ENCODE peak calls at places on chromosome 18, in six cellular contexts. B is lung; Q is CD8-positive, alpha-beta memory T cell; M is A549; H is tibial artery; C is H7. X is an unnamed sample.

GRCh38 chr18:45566025-45566740 is 49.1 kb upstream of the SLC14A2 start:
- DNase-seq in B (no peak), Q (no peak), M (no peak), H (peak; percentile 71), C (no peak), X (no peak)

GRCh38 chr18:6521804-6522418 is 107.2 kb upstream of the L3MBTL4 start:
- DNase-seq in B (no peak), Q (no peak), M (peak; percentile 17), H (no peak), C (peak; percentile 36), X (no peak)

GRCh38 chr18:25434771-25435461 is 83.0 kb upstream of the ZNF521 start:
- DNase-seq in B (no peak), Q (no peak), M (no peak), H (no peak), C (no peak), X (no peak)

GRCh38 chr18:50627594-50628542 is 68.0 kb downstream of the MAPK4 start:
- DNase-seq in B (no peak), Q (no peak), M (no peak), H (peak; percentile 29), C (no peak), X (no peak)

GRCh38 chr18:63936156-63936931 is 12.8 kb upstream of the HMSD start:
- DNase-seq in B (peak; percentile 87), Q (peak; percentile 8), M (peak; percentile 75), H (peak; percentile 82), C (peak; percentile 87), X (peak; percentile 80)

GRCh38 chr18:44090453-44090852 is 590.2 kb upstream of the SETBP1 start:
- DNase-seq in B (no peak), Q (no peak), M (no peak), H (no peak), C (no peak), X (no peak)

GRCh38 chr18:60663060-60663989 is 290.8 kb upstream of the MC4R start:
- DNase-seq in B (no peak), Q (no peak), M (no peak), H (no peak), C (no peak), X (no peak)

GRCh38 chr18:23617412-23618009 is 31.2 kb upstream of the NPC1 start:
- DNase-seq in B (no peak), Q (no peak), M (no peak), H (no peak), C (no peak), X (no peak)

GRCh38 chr18:8987250-8987649 is 115.2 kb upstream of the NDUFV2 start:
- DNase-seq in B (no peak), Q (no peak), M (no peak), H (no peak), C (no peak), X (no peak)

DNA sequence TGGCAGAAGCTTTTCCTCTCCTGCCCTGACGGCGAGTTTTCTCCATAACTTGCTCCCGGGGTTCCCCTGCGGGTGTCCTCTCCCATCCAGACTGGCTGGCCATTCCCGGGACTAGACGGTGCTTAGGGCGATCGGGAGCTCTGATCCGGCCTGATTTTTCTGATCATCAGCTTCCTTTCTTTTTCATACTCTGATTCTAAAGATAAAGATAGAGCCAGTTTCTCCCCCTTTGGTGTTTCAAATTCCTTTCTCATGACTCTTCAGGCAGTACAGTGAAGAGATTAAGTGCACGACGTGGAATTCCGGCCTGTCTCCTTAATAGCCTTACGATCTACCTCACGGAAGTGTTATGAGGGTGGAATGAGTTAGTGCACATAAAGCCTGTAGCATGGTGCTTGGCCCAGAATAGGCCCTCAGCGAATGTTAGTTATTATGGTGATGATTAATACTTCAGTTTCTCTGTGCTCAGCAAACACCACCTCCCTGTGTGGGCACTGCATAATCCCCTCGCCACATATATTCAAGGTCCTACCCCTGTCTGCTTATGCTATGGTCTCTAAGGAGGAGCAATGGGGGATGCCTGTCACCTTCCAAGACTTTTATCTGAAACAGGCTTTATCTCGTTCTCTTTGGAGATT is 254.9 kb downstream of the CDH2 start:
- DNase-seq in B (no peak), Q (no peak), M (peak; percentile 29), H (no peak), C (no peak), X (no peak)
- H3K4me3 ChIP-seq in B (peak overlapping the region; percentile 16), Q (no peak overlapping the region), M (peak overlapping the region; percentile 26), H (no peak overlapping the region), C (no peak overlapping the region), X (no peak overlapping the region)

GRCh38 chr18:76456823-76457222 is 38.2 kb downstream of the ZNF516 start:
- DNase-seq in B (peak; percentile 7), Q (no peak), M (no peak), H (no peak), C (no peak), X (no peak)
- H3K4me3 ChIP-seq in B (no peak overlapping the region), Q (no peak overlapping the region), M (no peak overlapping the region), H (no peak overlapping the region), C (no peak overlapping the region), X (no peak overlapping the region)

GRCh38 chr18:49492694-49493033 is 5.6 kb upstream of the C18orf32 start:
- DNase-seq in B (no peak), Q (no peak), M (no peak), H (no peak), C (no peak), X (no peak)
- H3K4me3 ChIP-seq in B (no peak overlapping the region), Q (no peak overlapping the region), M (no peak overlapping the region), H (no peak overlapping the region), C (no peak overlapping the region), X (peak overlapping the region; percentile 95)

DNA sequence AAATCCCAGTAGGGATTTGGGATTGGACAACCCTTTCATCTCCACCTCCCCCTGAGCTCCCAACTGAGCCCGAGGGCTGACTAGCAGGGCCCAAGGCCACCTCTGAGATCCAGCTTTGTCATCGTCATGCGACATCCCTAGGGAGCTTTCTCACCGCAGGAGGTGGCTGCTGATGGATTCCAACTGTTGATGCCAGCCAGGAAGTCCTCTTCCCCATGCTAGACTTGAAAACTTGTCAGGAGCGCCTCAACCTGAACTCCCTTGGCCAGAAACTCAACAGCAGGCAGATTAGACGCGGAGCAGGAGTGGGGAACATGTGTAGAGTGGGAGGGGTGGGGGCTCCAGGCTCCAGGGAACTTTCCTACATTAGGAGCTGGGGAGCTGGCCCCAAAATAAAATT is 34.3 kb downstream of the EMILIN2 start:
- DNase-seq in B (peak; percentile 27), Q (no peak), M (no peak), H (no peak), C (peak; percentile 26), X (no peak)
- H3K4me3 ChIP-seq in B (no peak overlapping the region), Q (no peak overlapping the region), M (no peak overlapping the region), H (no peak overlapping the region), C (no peak overlapping the region), X (no peak overlapping the region)

GRCh38 chr18:35376393-35376741 is 770 bp downstream of the ZNF396 start:
- DNase-seq in B (no peak), Q (peak; percentile 17), M (no peak), H (no peak), C (peak; percentile 68), X (peak; percentile 50)
- H3K4me3 ChIP-seq in B (peak overlapping the region; percentile 84), Q (peak overlapping the region; percentile 74), M (peak overlapping the region; percentile 89), H (peak overlapping the region; percentile 86), C (peak overlapping the region; percentile 75), X (peak overlapping the region; percentile 77)

GRCh38 chr18:57209697-57210096 is 62.8 kb downstream of the BOD1L2 start:
- DNase-seq in B (no peak), Q (no peak), M (no peak), H (no peak), C (no peak), X (no peak)
- H3K4me3 ChIP-seq in B (no peak overlapping the region), Q (no peak overlapping the region), M (no peak overlapping the region), H (peak overlapping the region; percentile 6), C (peak overlapping the region; percentile 2), X (peak overlapping the region; percentile 50)

GRCh38 chr18:76412010-76412817 is 82.8 kb downstream of the ZNF516 start:
- DNase-seq in B (no peak), Q (no peak), M (no peak), H (no peak), C (no peak), X (no peak)
- H3K4me3 ChIP-seq in B (no peak overlapping the region), Q (no peak overlapping the region), M (no peak overlapping the region), H (no peak overlapping the region), C (no peak overlapping the region), X (no peak overlapping the region)

DNA sequence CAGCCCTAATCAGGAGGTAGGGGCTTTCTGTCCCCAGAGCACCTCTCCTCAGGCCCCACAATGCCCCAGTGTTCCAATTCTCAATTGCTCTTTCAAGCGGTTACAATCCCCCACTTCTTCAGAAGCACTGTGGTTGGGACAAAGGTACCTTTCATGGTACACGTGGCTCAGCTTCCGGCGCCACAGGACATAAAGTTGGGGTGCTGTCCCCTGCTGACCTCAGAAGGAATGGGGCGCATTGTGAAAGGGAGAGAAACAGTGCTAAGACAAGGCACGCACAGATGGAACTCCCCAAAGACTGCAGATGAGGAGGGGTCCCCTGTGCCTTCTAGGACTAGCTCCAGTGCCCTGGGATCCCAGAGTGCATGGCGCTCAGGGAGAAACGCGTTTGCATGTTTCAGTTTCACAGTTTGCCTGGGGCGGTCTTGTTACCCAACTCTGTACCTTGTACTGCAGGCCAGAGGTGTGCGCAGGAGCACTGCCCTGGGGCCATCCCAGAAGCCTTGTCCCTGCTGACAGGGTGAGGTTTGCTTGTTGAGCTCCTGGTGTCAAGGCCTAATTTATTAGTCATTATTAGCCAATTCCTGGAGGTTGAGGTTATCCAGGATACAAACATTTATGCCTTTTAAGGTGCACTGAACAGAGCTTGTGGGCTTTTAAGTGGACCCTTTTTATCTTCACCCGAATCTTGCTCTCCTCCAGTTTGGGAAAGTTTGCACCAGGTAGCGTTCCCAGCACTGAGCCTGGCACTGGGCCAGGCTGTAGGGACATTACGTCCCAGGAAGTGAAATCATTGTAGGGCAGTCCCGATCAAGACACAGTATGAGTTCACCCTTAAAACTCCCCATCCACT is 7.6 kb downstream of the CNDP1 start:
- DNase-seq in B (no peak), Q (no peak), M (no peak), H (no peak), C (peak; percentile 5), X (no peak)
- H3K4me3 ChIP-seq in B (no peak overlapping the region), Q (no peak overlapping the region), M (no peak overlapping the region), H (no peak overlapping the region), C (no peak overlapping the region), X (peak overlapping the region; percentile 43)